ENCODE peak calls at places on chromosomes 6 and 20, in seven cellular contexts. R, M, J, P, H, I and Q are unnamed samples.
A peak's percentile ranks its signal among the peaks of the same experiment; 100 is the strongest.

GRCh38 chr20:51348866-51349265 is 193.7 kb downstream of the NFATC2 start:
- DNase-seq in R (no peak), P (no peak), M (no peak), I (no peak), J (no peak), H (no peak), Q (no peak)

GRCh38 chr6:54403096-54403495 is 94.9 kb downstream of the TINAG start:
- DNase-seq in I (no peak), H (no peak), R (no peak), J (no peak), P (no peak), M (no peak), Q (no peak)

GRCh38 chr6:134590449-134590848 is 272.5 kb upstream of the SGK1 start:
- DNase-seq in I (peak; percentile 58), J (no peak), M (no peak), H (no peak), R (no peak), P (peak; percentile 68), Q (no peak)

GRCh38 chr6:133608620-133609019 is 280.3 kb upstream of the TCF21 start:
- DNase-seq in M (no peak), H (peak; percentile 59), P (peak; percentile 83), R (no peak), J (no peak), I (no peak), Q (no peak)

GRCh38 chr6:132404736-132405135 is 3.5 kb upstream of the MOXD1 start:
- DNase-seq in M (no peak), J (no peak), H (no peak), P (peak; percentile 45), R (no peak), I (no peak), Q (no peak)

GRCh38 chr20:2237059-2237458 is 58.7 kb upstream of the TGM3 start:
- DNase-seq in H (no peak), P (peak; percentile 95), I (no peak), J (no peak), M (peak; percentile 38), R (no peak), Q (peak; percentile 11)

GRCh38 chr6:25169551-25170335 is 109.4 kb upstream of the CARMIL1 start:
- DNase-seq in R (no peak), P (peak; percentile 60), I (peak; percentile 21), J (no peak), M (no peak), H (no peak), Q (no peak)

GRCh38 chr6:42564496-42564890 is 664 bp downstream of the UBR2 start:
- DNase-seq in J (no peak), R (no peak), M (no peak), H (peak; percentile 81), I (peak; percentile 47), P (no peak), Q (no peak)

GRCh38 chr6:31399589-31400466 is 3.6 kb upstream of the MICA start:
- DNase-seq in I (peak; percentile 98), P (peak; percentile 80), M (peak; percentile 78), R (peak; percentile 73), H (peak; percentile 95), J (peak; percentile 87), Q (peak; percentile 92)

GRCh38 chr6:31401403-31401802 is 2.0 kb upstream of the MICA start:
- DNase-seq in I (peak; percentile 51), M (no peak), J (no peak), P (peak; percentile 81), H (peak; percentile 89), R (no peak), Q (peak; percentile 85)

GRCh38 chr6:31403283-31403989 is at the start of gene MICA:
- DNase-seq in I (peak; percentile 45), M (peak; percentile 94), R (peak; percentile 90), P (peak; percentile 79), J (peak; percentile 94), H (peak; percentile 93), Q (peak; percentile 96)

GRCh38 chr6:31400467-31401289 is 2.7 kb upstream of the MICA start:
- DNase-seq in P (peak; percentile 34), R (peak; percentile 30), J (peak; percentile 61), I (peak; percentile 31), H (peak; percentile 82), M (peak; percentile 68), Q (peak; percentile 77)

DNA sequence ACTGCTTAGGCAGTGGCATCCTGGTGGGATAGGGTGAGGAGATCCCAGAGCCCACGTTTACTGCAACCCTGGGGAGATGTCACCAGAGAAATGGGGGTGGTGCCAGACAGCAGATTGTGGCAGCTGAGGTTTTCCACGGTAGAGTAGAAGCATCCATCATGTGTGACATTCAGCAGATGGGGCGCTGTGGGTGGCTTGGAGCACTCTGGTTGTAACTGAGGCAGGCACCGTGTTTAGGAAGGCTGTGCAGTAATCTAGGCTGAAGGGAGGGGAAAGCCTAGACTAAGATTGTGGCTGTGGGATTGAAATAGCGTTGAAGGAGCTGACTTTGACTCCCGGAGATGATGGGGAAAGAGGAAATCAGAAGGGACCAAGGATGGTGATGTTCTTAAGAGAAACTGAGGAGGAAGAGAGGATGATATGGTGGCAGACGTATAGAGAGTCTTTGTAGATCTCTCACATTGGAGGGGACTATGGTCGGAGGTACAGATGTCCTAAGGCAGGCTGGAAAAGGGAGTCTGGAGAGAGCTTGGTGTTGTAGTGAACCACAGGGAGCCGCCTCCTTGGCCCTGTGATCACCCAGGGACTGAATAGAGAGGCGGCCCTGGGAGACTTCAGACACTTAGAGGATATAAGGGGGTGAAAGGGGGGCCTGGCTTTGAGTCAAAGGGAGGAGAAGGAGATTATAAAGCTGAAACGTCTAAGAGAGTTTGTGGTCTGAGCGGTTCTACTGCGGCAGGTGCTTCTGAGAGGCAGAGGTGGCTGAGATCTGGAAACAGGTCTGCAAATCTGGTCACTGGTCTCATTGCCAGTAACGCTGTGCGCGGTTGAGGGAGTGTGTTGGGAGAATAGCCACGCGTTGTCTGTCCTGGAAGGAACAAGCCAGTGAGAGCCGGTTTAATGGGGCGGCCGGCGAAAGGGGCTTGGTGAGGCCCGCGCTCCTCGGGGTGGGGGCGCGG is 792 bp upstream of the MICA start:
- DNase-seq in J (no peak), I (no peak), P (no peak), M (no peak), R (no peak), H (peak; percentile 70), Q (peak; percentile 59)
- H2BK5ac ChIP-seq in J (no peak overlapping the region), I (peak overlapping the region; percentile 68), P (peak overlapping the region; percentile 15), M (no peak overlapping the region), R (peak overlapping the region; percentile 57), H (no peak overlapping the region), Q (no peak overlapping the region)

DNA sequence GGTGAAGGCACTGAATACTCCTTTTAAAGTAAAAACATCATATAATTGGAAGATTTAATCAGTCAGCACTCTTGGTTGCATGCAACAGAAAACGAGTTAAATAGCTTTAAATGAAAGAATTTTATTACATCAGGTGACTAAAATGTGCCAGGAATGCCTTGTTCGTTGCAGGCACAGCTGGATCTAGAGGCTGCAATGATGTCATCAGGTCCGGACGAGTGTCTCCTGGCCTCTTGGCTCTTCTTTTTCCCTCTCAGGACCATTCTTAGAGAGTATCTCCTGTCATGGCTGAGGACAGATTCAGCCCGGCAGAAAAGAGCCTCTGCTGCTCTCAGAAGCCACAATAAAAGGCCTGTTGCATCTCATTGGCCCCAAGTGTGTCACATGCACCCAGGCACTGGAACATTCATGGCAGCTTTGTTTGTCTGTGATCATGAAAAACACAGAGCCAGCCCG is 510.7 kb upstream of the SULF2 start:
- DNase-seq in J (no peak), P (peak; percentile 76), M (no peak), H (peak; percentile 77), I (peak; percentile 69), R (peak; percentile 15), Q (peak; percentile 95)
- H3K4ac ChIP-seq in J (no peak overlapping the region), P (peak overlapping the region; percentile 80), M (no peak overlapping the region), H (no peak overlapping the region), I (no peak overlapping the region), R (no peak overlapping the region), Q (peak overlapping the region; percentile 17)

DNA sequence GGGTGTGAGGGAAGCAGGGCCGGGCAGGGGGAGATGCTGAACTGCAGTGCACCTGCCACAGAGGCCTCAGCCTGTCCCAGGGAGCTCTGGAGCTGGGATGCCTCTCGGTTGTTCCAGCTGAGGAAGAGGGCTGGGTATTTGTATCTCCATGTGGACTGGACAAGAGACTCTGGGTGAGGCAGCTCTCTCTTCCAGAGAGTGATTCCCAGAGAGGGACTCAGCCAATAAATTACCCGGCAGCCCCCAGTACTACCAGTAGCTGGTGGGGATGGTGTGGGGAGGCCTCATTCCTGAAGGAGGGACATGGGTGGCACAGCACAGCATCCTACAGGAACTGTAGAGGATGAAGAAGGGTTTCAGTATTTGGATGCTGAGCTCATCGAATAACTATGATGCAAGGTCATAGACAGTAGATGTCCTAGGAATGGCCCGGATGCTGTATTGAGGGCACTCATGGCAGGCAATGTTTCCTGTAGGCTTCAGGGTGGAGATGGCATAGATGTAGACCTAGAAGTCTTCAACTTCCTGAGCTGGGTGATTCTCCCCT is 1.4 kb downstream of the FGD2 start:
- DNase-seq in M (no peak), H (peak; percentile 27), R (no peak), P (peak; percentile 31), I (peak; percentile 68), J (no peak), Q (no peak)
- H3K27ac ChIP-seq in M (no peak overlapping the region), H (peak overlapping the region; percentile 46), R (no peak overlapping the region), P (no peak overlapping the region), I (no peak overlapping the region), J (no peak overlapping the region), Q (no peak overlapping the region)

GRCh38 chr6:76703285-76703684 is 630.8 kb upstream of the IMPG1 start:
- DNase-seq in I (peak; percentile 46), R (no peak), J (no peak), H (no peak), M (no peak), P (no peak), Q (no peak)

GRCh38 chr6:76701610-76702009 is 629.1 kb upstream of the IMPG1 start:
- DNase-seq in R (no peak), J (no peak), M (no peak), P (no peak), I (peak; percentile 40), H (peak; percentile 28), Q (peak; percentile 42)

GRCh38 chr6:76706086-76706485 is 633.6 kb upstream of the IMPG1 start:
- DNase-seq in R (no peak), M (no peak), P (no peak), J (no peak), I (no peak), H (no peak), Q (no peak)

GRCh38 chr6:76703786-76704185 is 631.3 kb upstream of the IMPG1 start:
- DNase-seq in M (no peak), P (no peak), J (no peak), H (no peak), R (no peak), I (peak; percentile 55), Q (peak; percentile 91)

GRCh38 chr6:76702187-76702586 is 629.7 kb upstream of the IMPG1 start:
- DNase-seq in P (no peak), H (peak; percentile 6), I (peak; percentile 63), R (no peak), M (no peak), J (no peak), Q (peak; percentile 70)
- H2BK5ac ChIP-seq in P (no peak overlapping the region), H (no peak overlapping the region), I (no peak overlapping the region), R (no peak overlapping the region), M (no peak overlapping the region), J (no peak overlapping the region), Q (no peak overlapping the region)

DNA sequence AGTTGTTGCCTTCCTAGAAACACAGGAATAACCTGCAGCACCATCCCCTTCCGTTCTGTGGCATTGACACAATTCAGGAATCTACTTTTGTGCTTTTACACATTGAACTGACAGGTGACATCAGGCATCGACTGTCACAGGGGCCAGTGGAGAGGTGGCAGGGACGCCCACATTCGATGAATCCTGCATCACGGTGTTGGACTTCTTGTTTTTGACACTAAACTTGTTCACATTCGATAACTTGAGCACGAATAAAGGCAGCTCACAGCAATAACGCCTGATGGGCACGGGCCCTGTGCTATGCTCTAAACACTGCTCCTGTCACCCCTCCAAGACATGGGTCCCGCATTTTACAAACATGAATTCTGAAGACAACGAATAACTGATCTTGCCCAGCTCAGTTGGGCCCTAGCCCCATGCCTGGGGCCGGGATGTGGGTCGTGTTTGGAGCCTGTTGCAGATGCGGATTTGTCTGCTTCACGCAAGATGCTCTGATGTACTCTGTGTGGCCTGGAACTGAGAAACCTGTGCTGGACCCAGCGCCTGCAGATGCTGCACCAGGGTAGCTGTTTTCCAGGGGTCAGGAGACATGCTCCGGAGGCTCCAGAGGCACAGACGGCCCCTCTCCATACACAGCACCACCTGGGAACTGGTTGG is 75.7 kb downstream of the TTLL2 start:
- DNase-seq in R (no peak), P (no peak), J (no peak), H (no peak), M (no peak), I (no peak), Q (no peak)
- H3K4ac ChIP-seq in R (no peak overlapping the region), P (no peak overlapping the region), J (no peak overlapping the region), H (no peak overlapping the region), M (no peak overlapping the region), I (no peak overlapping the region), Q (no peak overlapping the region)